ENCODE peak calls at places on chromosomes 7 and 10, in six cellular contexts. W is heart left ventricle, N is tibial nerve, J is body of pancreas, S is A549, Z is gastrocnemius medialis. K is an unnamed sample.

GRCh38 chr10:44186150-44186549 is 198.7 kb downstream of the CXCL12 start:
- DNase-seq in Z (peak; percentile 23), S (no peak), N (peak; percentile 29), W (no peak), J (no peak), K (no peak)

GRCh38 chr7:55234408-55234807 is 130.7 kb upstream of the LANCL2 start:
- DNase-seq in Z (no peak), J (no peak), S (no peak), W (no peak), N (no peak), K (peak; percentile 68)

GRCh38 chr7:157400171-157400860 is 63.5 kb downstream of the DNAJB6 start:
- DNase-seq in Z (no peak), J (no peak), N (no peak), W (no peak), S (no peak), K (no peak)

GRCh38 chr10:60358282-60358681 is 31.4 kb downstream of the ANK3 start:
- DNase-seq in S (no peak), N (no peak), W (no peak), J (no peak), Z (no peak), K (no peak)

GRCh38 chr10:93899109-93899508 is 5.3 kb downstream of the SLC35G1 start:
- DNase-seq in S (no peak), N (no peak), J (no peak), Z (no peak), W (no peak), K (no peak)

GRCh38 chr10:119406888-119407777 is 135.4 kb downstream of the RGS10 start:
- DNase-seq in J (no peak), Z (no peak), N (no peak), S (no peak), W (no peak), K (no peak)

GRCh38 chr7:142188846-142189245 is 69.0 kb downstream of the PRSS58 start:
- DNase-seq in S (peak; percentile 7), J (no peak), Z (no peak), N (no peak), W (no peak), K (no peak)

GRCh38 chr10:63416376-63416775 is 49.4 kb downstream of the JMJD1C start:
- DNase-seq in Z (no peak), W (no peak), J (no peak), S (no peak), N (no peak), K (no peak)

GRCh38 chr7:132077986-132078385 is 498.3 kb downstream of the PLXNA4 start:
- DNase-seq in Z (no peak), W (no peak), N (no peak), S (no peak), J (no peak), K (peak; percentile 29)

GRCh38 chr7:120996333-120996982 is 7.9 kb downstream of the CPED1 start:
- DNase-seq in S (no peak), N (peak; percentile 90), W (peak; percentile 83), J (peak; percentile 43), Z (peak; percentile 72), K (peak; percentile 87)

GRCh38 chr10:130771491-130771890 is 540.0 kb downstream of the TCERG1L start:
- DNase-seq in J (no peak), N (no peak), Z (no peak), S (no peak), W (no peak), K (peak; percentile 56)

GRCh38 chr7:141649137-141649864 is 52.7 kb downstream of the DENND11 start:
- DNase-seq in J (no peak), W (no peak), Z (no peak), S (no peak), N (no peak), K (no peak)

GRCh38 chr10:74300651-74301050 is 149.6 kb downstream of the ADK start:
- DNase-seq in Z (no peak), S (no peak), N (no peak), J (no peak), W (no peak), K (no peak)

GRCh38 chr7:36198854-36199266 is 45.8 kb downstream of the EEPD1 start:
- DNase-seq in Z (no peak), S (no peak), N (no peak), J (no peak), W (no peak), K (no peak)

GRCh38 chr10:131180941-131181855 is 130.3 kb downstream of the TCERG1L start:
- DNase-seq in J (no peak), N (no peak), Z (no peak), W (no peak), S (no peak), K (no peak)

GRCh38 chr7:143413123-143413522 is 4.5 kb upstream of the EPHA1 start:
- DNase-seq in S (no peak), Z (no peak), J (no peak), N (no peak), W (no peak), K (no peak)

GRCh38 chr10:116752969-116753665 is 10.8 kb upstream of the HSPA12A start:
- DNase-seq in S (no peak), Z (no peak), N (no peak), W (no peak), J (no peak), K (no peak)

GRCh38 chr7:11206131-11206921 is 232.7 kb downstream of the PHF14 start:
- DNase-seq in J (no peak), Z (no peak), N (no peak), S (no peak), W (no peak), K (no peak)

GRCh38 chr10:93150289-93150688 is 76.6 kb downstream of the CYP26A1 start:
- DNase-seq in S (no peak), W (no peak), J (no peak), Z (no peak), N (no peak), K (no peak)

GRCh38 chr10:70558871-70559810 is 43.4 kb downstream of the PRF1 start:
- DNase-seq in J (peak; percentile 33), N (peak; percentile 49), Z (no peak), W (peak; percentile 78), S (peak; percentile 52), K (no peak)

GRCh38 chr7:158544708-158545107 is 42.9 kb downstream of the PTPRN2 start:
- DNase-seq in W (no peak), N (no peak), S (no peak), Z (no peak), J (no peak), K (no peak)

GRCh38 chr7:37028909-37029440 is 304.7 kb upstream of the AOAH start:
- DNase-seq in W (no peak), S (no peak), J (no peak), Z (no peak), N (no peak), K (no peak)

GRCh38 chr10:77872151-77872946 is 54.2 kb downstream of the DLG5 start:
- DNase-seq in Z (peak; percentile 43), J (no peak), W (no peak), S (no peak), N (no peak), K (no peak)

GRCh38 chr10:59536576-59537014 is 173.1 kb downstream of the SLC16A9 start:
- DNase-seq in Z (no peak), J (no peak), W (peak; percentile 41), N (no peak), S (no peak), K (no peak)

GRCh38 chr7:99359465-99360154 is 14.9 kb upstream of the ARPC1B start:
- DNase-seq in S (no peak), W (no peak), N (no peak), Z (no peak), J (no peak), K (no peak)
- TF ChIP-seq CTCF in S (no peak), W (no peak), N (no peak), Z (no peak), J (no peak), K (no peak)

GRCh38 chr10:132397036-132397541 is at the start of gene PWWP2B:
- DNase-seq in J (peak; percentile 70), N (no peak), W (peak; percentile 76), Z (no peak), S (no peak), K (no peak)

GRCh38 chr10:132394201-132394811 is 2.7 kb upstream of the PWWP2B start:
- DNase-seq in S (no peak), N (no peak), W (no peak), Z (no peak), J (no peak), K (no peak)

GRCh38 chr10:132396495-132397035 is 435 bp upstream of the PWWP2B start:
- DNase-seq in J (peak; percentile 74), N (no peak), W (peak; percentile 85), Z (peak; percentile 70), S (no peak), K (no peak)

GRCh38 chr10:132394936-132395703 is 1.9 kb upstream of the PWWP2B start:
- DNase-seq in S (no peak), Z (no peak), W (no peak), J (no peak), N (no peak), K (no peak)

GRCh38 chr10:132395704-132396494 is 1.1 kb upstream of the PWWP2B start:
- DNase-seq in Z (peak; percentile 81), S (no peak), N (peak; percentile 48), J (peak; percentile 77), W (peak; percentile 89), K (no peak)
- TF ChIP-seq POLR2A in Z (peak; percentile 81), S (no peak), N (peak; percentile 59), J (peak; percentile 57), W (peak; percentile 62), K (no peak)

DNA sequence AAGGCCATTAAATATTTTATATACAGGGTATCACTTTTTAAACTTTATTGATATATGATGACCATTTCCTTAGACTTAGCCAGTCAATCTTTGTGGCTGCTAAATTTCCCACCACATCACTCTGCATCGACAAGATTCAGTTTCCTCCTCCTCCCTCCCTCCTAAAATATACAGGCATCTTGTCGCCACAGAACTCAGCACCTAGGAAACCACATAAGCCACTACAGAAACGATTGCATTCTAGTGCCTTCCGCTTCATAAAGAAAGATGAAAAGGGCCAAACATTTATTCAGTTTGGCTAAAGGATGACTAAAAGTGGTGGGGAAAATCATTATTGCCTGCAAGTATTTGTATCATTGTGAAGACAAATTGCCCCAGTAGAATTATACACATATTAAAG is 30.7 kb downstream of the ERCC6 start:
- DNase-seq in W (no peak), N (no peak), S (no peak), J (no peak), Z (no peak), K (no peak)
- H3K4me3 ChIP-seq in W (no peak overlapping the region), N (no peak overlapping the region), S (no peak overlapping the region), J (no peak overlapping the region), Z (no peak overlapping the region), K (no peak overlapping the region)

GRCh38 chr10:113454341-113455061 is 98.4 kb upstream of the HABP2 start:
- DNase-seq in J (peak; percentile 68), Z (no peak), W (peak; percentile 38), N (peak; percentile 55), S (peak; percentile 65), K (peak; percentile 92)
- TF ChIP-seq CTCF in J (peak; percentile 59), Z (peak; percentile 45), W (peak; percentile 46), N (peak; percentile 49), S (peak; percentile 84), K (peak; percentile 53)

K was measured in lower leg skin.